ENCODE peak calls at places on chromosome 2, in five cellular contexts. P, C, F, Y and B are unnamed samples.

GRCh38 chr2:120094795-120095194 is 81.9 kb downstream of the EPB41L5 start:
- DNase-seq in P (no peak), C (no peak), F (no peak), Y (no peak), B (no peak)

GRCh38 chr2:69943841-69944604 is 17.4 kb downstream of the ASPRV1 start:
- DNase-seq in P (no peak), C (no peak), F (no peak), Y (no peak), B (no peak)

GRCh38 chr2:150120271-150120950 is 367.1 kb downstream of the RND3 start:
- DNase-seq in P (no peak), C (peak; percentile 22), F (no peak), Y (no peak), B (no peak)

GRCh38 chr2:33146112-33146511 is 199.4 kb downstream of the LTBP1 start:
- DNase-seq in P (no peak), C (no peak), F (no peak), Y (no peak), B (no peak)

GRCh38 chr2:63888490-63889402 is 47.0 kb downstream of the UGP2 start:
- DNase-seq in P (peak; percentile 41), C (peak; percentile 57), F (peak; percentile 44), Y (no peak), B (peak; percentile 62)

GRCh38 chr2:189685540-189686229 is 11.2 kb downstream of the ANKAR start:
- DNase-seq in P (no peak), C (no peak), F (no peak), Y (no peak), B (no peak)

GRCh38 chr2:43142921-43143438 is 83.4 kb downstream of the ZFP36L2 start:
- DNase-seq in P (no peak), C (no peak), F (no peak), Y (no peak), B (no peak)

GRCh38 chr2:36478332-36478738 is 119.6 kb downstream of the FEZ2 start:
- DNase-seq in P (no peak), C (no peak), F (no peak), Y (no peak), B (no peak)

GRCh38 chr2:64457518-64457917 is 3.6 kb downstream of the LGALSL start:
- DNase-seq in P (no peak), C (no peak), F (no peak), Y (no peak), B (no peak)

GRCh38 chr2:42008241-42008911 is 39.4 kb upstream of the PKDCC start:
- DNase-seq in P (no peak), C (no peak), F (no peak), Y (no peak), B (no peak)

GRCh38 chr2:6475155-6475940 is 390.4 kb downstream of the CMPK2 start:
- DNase-seq in P (no peak), C (no peak), F (no peak), Y (no peak), B (no peak)

GRCh38 chr2:131584940-131585339 is 57.3 kb downstream of the CCDC74A start:
- DNase-seq in P (no peak), C (no peak), F (no peak), Y (no peak), B (no peak)

GRCh38 chr2:74441111-74441689 is 537 bp downstream of the RTKN start:
- DNase-seq in P (no peak), C (no peak), F (no peak), Y (no peak), B (no peak)

GRCh38 chr2:220246356-220246755 is 618.9 kb downstream of the SLC4A3 start:
- DNase-seq in P (no peak), C (no peak), F (no peak), Y (no peak), B (no peak)